ENCODE peak calls at places on chromosomes 5 and 9, in nine cellular contexts. One of them, this sample, is unnamed.

GRCh38 chr9:35645736-35646582 is 4.8 kb downstream of the SIT1 start:
- DNase-seq in fibroblast of pulmonary artery: no peak
- DNase-seq in heart left ventricle: no peak
- DNase-seq in gastrocnemius medialis: no peak
- DNase-seq in AG10803: peak
- DNase-seq in psoas muscle: no peak
- DNase-seq in fibroblast of lung: no peak
- DNase-seq in ovary: no peak
- DNase-seq in GM06990: peak
- DNase-seq in this sample: peak

GRCh38 chr5:95620870-95621838 is 1.3 kb downstream of the GPR150 start:
- DNase-seq in fibroblast of pulmonary artery: no peak
- DNase-seq in heart left ventricle: peak
- DNase-seq in gastrocnemius medialis: peak
- DNase-seq in AG10803: peak
- DNase-seq in psoas muscle: peak
- DNase-seq in fibroblast of lung: no peak
- DNase-seq in ovary: no peak
- DNase-seq in GM06990: peak
- DNase-seq in this sample: peak

GRCh38 chr5:137622850-137623249 is 113.0 kb downstream of the KLHL3 start:
- DNase-seq in fibroblast of pulmonary artery: peak
- DNase-seq in heart left ventricle: peak
- DNase-seq in gastrocnemius medialis: peak
- DNase-seq in AG10803: peak
- DNase-seq in psoas muscle: peak
- DNase-seq in fibroblast of lung: no peak
- DNase-seq in ovary: peak
- DNase-seq in GM06990: peak
- DNase-seq in this sample: no peak

GRCh38 chr5:67817652-67818051 is 397.9 kb upstream of the PIK3R1 start:
- DNase-seq in fibroblast of pulmonary artery: no peak
- DNase-seq in heart left ventricle: no peak
- DNase-seq in gastrocnemius medialis: no peak
- DNase-seq in AG10803: no peak
- DNase-seq in psoas muscle: no peak
- DNase-seq in fibroblast of lung: no peak
- DNase-seq in ovary: no peak
- DNase-seq in GM06990: no peak
- DNase-seq in this sample: no peak

GRCh38 chr9:93136011-93136440 is 2.0 kb upstream of the NINJ1 start:
- DNase-seq in fibroblast of pulmonary artery: peak
- DNase-seq in heart left ventricle: no peak
- DNase-seq in gastrocnemius medialis: no peak
- DNase-seq in AG10803: no peak
- DNase-seq in psoas muscle: peak
- DNase-seq in fibroblast of lung: peak
- DNase-seq in ovary: no peak
- DNase-seq in GM06990: no peak
- DNase-seq in this sample: peak

GRCh38 chr9:127229691-127230417 is 34.7 kb upstream of the GARNL3 start:
- DNase-seq in fibroblast of pulmonary artery: no peak
- DNase-seq in heart left ventricle: no peak
- DNase-seq in gastrocnemius medialis: no peak
- DNase-seq in AG10803: no peak
- DNase-seq in psoas muscle: no peak
- DNase-seq in fibroblast of lung: no peak
- DNase-seq in ovary: no peak
- DNase-seq in GM06990: no peak
- DNase-seq in this sample: no peak

GRCh38 chr5:69329905-69330489 is 2.6 kb downstream of the CCDC125 start:
- DNase-seq in fibroblast of pulmonary artery: no peak
- DNase-seq in heart left ventricle: no peak
- DNase-seq in gastrocnemius medialis: no peak
- DNase-seq in AG10803: no peak
- DNase-seq in psoas muscle: no peak
- DNase-seq in fibroblast of lung: no peak
- DNase-seq in ovary: no peak
- DNase-seq in GM06990: no peak
- DNase-seq in this sample: no peak

GRCh38 chr5:95181650-95182049 is 103.2 kb downstream of the MCTP1 start:
- DNase-seq in fibroblast of pulmonary artery: no peak
- DNase-seq in heart left ventricle: no peak
- DNase-seq in gastrocnemius medialis: no peak
- DNase-seq in AG10803: no peak
- DNase-seq in psoas muscle: no peak
- DNase-seq in fibroblast of lung: no peak
- DNase-seq in ovary: no peak
- DNase-seq in GM06990: no peak
- DNase-seq in this sample: no peak

GRCh38 chr9:87667164-87667738 is 58.7 kb upstream of the CTSL start:
- DNase-seq in fibroblast of pulmonary artery: peak
- DNase-seq in heart left ventricle: no peak
- DNase-seq in gastrocnemius medialis: no peak
- DNase-seq in AG10803: no peak
- DNase-seq in psoas muscle: no peak
- DNase-seq in fibroblast of lung: no peak
- DNase-seq in ovary: no peak
- DNase-seq in GM06990: no peak
- DNase-seq in this sample: no peak

GRCh38 chr9:127452481-127453092 is 1.3 kb downstream of the LRSAM1 start:
- DNase-seq in fibroblast of pulmonary artery: peak
- DNase-seq in heart left ventricle: peak
- DNase-seq in gastrocnemius medialis: peak
- DNase-seq in AG10803: peak
- DNase-seq in psoas muscle: peak
- DNase-seq in fibroblast of lung: peak
- DNase-seq in ovary: peak
- DNase-seq in GM06990: no peak
- DNase-seq in this sample: peak

GRCh38 chr5:1506242-1507015 is 17.3 kb downstream of the LPCAT1 start:
- DNase-seq in fibroblast of pulmonary artery: no peak
- DNase-seq in heart left ventricle: peak
- DNase-seq in gastrocnemius medialis: no peak
- DNase-seq in AG10803: no peak
- DNase-seq in psoas muscle: peak
- DNase-seq in fibroblast of lung: no peak
- DNase-seq in ovary: no peak
- DNase-seq in GM06990: no peak
- DNase-seq in this sample: no peak

GRCh38 chr5:7910738-7911428 is 41.9 kb downstream of the MTRR start:
- DNase-seq in fibroblast of pulmonary artery: no peak
- DNase-seq in heart left ventricle: no peak
- DNase-seq in gastrocnemius medialis: no peak
- DNase-seq in AG10803: no peak
- DNase-seq in psoas muscle: no peak
- DNase-seq in fibroblast of lung: no peak
- DNase-seq in ovary: no peak
- DNase-seq in GM06990: no peak
- DNase-seq in this sample: no peak

GRCh38 chr5:178836628-178837027 is 23.1 kb upstream of the ZNF354B start:
- DNase-seq in fibroblast of pulmonary artery: no peak
- DNase-seq in heart left ventricle: no peak
- DNase-seq in gastrocnemius medialis: no peak
- DNase-seq in AG10803: no peak
- DNase-seq in psoas muscle: no peak
- DNase-seq in fibroblast of lung: no peak
- DNase-seq in ovary: no peak
- DNase-seq in GM06990: no peak
- DNase-seq in this sample: no peak

DNA sequence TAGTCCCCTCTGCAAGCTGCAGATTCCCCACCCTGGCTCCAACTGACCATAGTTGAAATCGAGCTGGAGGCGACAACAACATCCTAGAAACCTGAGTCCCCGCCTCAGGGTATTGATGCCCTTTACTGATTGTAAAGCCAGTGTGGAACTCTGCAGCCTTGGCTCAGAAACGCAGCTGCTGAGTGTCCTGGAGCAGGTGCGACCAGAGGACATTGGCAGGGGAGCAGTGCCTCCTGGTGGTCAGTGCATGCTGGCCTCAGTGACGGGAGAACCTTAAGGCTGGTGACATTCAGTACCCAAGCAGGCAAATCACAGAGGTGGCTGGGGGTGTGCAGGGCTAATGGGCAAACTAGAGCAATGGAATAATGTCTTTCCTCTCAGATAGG is 20.4 kb upstream of the ZNF354B start:
- DNase-seq in fibroblast of pulmonary artery: peak
- DNase-seq in heart left ventricle: peak
- DNase-seq in gastrocnemius medialis: no peak
- DNase-seq in AG10803: no peak
- DNase-seq in psoas muscle: no peak
- DNase-seq in fibroblast of lung: no peak
- DNase-seq in ovary: no peak
- DNase-seq in GM06990: no peak
- DNase-seq in this sample: peak
- TF ChIP-seq CTCF in fibroblast of pulmonary artery: peak
- TF ChIP-seq CTCF in heart left ventricle: peak
- TF ChIP-seq CTCF in gastrocnemius medialis: peak
- TF ChIP-seq CTCF in AG10803: peak
- TF ChIP-seq CTCF in psoas muscle: peak
- TF ChIP-seq CTCF in fibroblast of lung: no peak
- TF ChIP-seq CTCF in ovary: no peak
- TF ChIP-seq CTCF in GM06990: peak
- TF ChIP-seq CTCF in this sample: peak

DNA sequence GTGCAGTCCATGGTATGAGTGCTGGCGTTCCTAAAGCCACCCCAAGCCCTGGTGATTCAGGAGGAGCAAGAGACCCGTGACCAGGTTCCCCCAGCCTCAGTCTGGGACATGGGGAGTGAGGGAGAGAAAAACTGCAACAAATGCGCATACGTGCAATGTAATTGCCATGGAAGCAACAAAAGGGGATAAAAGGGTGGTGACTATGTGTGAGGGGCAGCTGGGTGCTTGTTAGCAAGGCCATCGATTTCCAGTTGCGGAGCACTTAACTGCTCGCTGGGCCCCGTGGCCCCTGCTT is 709 bp upstream of the SH3PXD2B start:
- DNase-seq in fibroblast of pulmonary artery: no peak
- DNase-seq in heart left ventricle: no peak
- DNase-seq in gastrocnemius medialis: no peak
- DNase-seq in AG10803: no peak
- DNase-seq in psoas muscle: no peak
- DNase-seq in fibroblast of lung: no peak
- DNase-seq in ovary: no peak
- DNase-seq in GM06990: no peak
- DNase-seq in this sample: no peak
- H3K4me3 ChIP-seq in fibroblast of pulmonary artery: peak
- H3K4me3 ChIP-seq in heart left ventricle: peak
- H3K4me3 ChIP-seq in gastrocnemius medialis: peak
- H3K4me3 ChIP-seq in AG10803: peak
- H3K4me3 ChIP-seq in psoas muscle: peak
- H3K4me3 ChIP-seq in fibroblast of lung: peak
- H3K4me3 ChIP-seq in ovary: peak
- H3K4me3 ChIP-seq in GM06990: no peak
- H3K4me3 ChIP-seq in this sample: peak

GRCh38 chr5:176629317-176629852 is 949 bp downstream of the SNCB start:
- DNase-seq in fibroblast of pulmonary artery: no peak
- DNase-seq in heart left ventricle: no peak
- DNase-seq in gastrocnemius medialis: no peak
- DNase-seq in AG10803: no peak
- DNase-seq in psoas muscle: no peak
- DNase-seq in fibroblast of lung: no peak
- DNase-seq in ovary: no peak
- DNase-seq in GM06990: no peak
- DNase-seq in this sample: no peak

GRCh38 chr5:176630681-176631222 is 277 bp downstream of the EIF4E1B start:
- DNase-seq in fibroblast of pulmonary artery: no peak
- DNase-seq in heart left ventricle: no peak
- DNase-seq in gastrocnemius medialis: no peak
- DNase-seq in AG10803: no peak
- DNase-seq in psoas muscle: no peak
- DNase-seq in fibroblast of lung: no peak
- DNase-seq in ovary: no peak
- DNase-seq in GM06990: no peak
- DNase-seq in this sample: no peak

GRCh38 chr5:176631383-176631970 is 1.0 kb downstream of the EIF4E1B start:
- DNase-seq in fibroblast of pulmonary artery: no peak
- DNase-seq in heart left ventricle: no peak
- DNase-seq in gastrocnemius medialis: no peak
- DNase-seq in AG10803: no peak
- DNase-seq in psoas muscle: no peak
- DNase-seq in fibroblast of lung: no peak
- DNase-seq in ovary: no peak
- DNase-seq in GM06990: no peak
- DNase-seq in this sample: no peak

GRCh38 chr5:176628406-176629228 is 1.7 kb downstream of the SNCB start:
- DNase-seq in fibroblast of pulmonary artery: no peak
- DNase-seq in heart left ventricle: no peak
- DNase-seq in gastrocnemius medialis: no peak
- DNase-seq in AG10803: no peak
- DNase-seq in psoas muscle: no peak
- DNase-seq in fibroblast of lung: no peak
- DNase-seq in ovary: no peak
- DNase-seq in GM06990: no peak
- DNase-seq in this sample: no peak

DNA sequence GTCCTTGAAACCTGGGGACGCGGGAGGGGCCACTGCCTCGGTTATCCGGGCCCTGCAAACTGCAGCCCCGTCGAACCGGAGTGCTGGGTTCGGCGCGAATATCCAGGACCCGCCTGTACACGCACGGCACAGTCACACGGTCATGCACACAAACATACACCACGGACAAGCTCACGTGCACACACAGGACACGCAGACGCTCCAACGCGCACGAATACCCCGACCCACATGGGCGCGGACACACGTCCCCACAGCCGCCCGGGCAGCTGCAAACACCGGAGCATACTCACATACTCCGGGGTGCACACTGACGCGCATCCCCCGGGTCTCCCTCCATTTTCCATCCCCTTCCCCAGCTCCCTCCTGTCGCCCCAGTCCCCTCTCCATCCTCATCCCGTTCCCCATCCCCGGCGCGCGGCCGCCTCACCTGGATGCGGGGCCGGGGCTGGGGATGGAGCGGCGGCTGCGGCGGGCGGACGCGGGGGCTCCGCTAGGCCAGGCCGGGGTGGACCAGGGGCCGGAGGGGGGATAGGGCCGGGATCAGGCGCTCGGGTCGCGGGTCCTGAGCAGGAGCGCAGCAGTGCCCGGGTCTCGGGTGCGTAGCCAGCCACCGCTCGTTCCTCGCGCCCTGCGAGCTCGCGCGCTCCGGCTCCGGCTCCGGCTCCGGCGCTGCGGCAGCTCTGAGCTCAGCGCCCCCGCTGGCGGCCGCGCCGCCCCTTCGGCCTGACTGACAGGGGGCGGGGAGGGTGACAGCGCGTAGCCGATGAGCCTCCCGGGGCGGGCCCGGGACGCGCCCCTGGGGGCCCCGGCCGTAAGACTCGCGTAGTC is at the start of the genes EIF4E1B and SNCB:
- DNase-seq in fibroblast of pulmonary artery: peak
- DNase-seq in heart left ventricle: no peak
- DNase-seq in gastrocnemius medialis: no peak
- DNase-seq in AG10803: no peak
- DNase-seq in psoas muscle: peak
- DNase-seq in fibroblast of lung: peak
- DNase-seq in ovary: no peak
- DNase-seq in GM06990: peak
- DNase-seq in this sample: no peak
- TF ChIP-seq CTCF in fibroblast of pulmonary artery: no peak
- TF ChIP-seq CTCF in heart left ventricle: peak
- TF ChIP-seq CTCF in gastrocnemius medialis: no peak
- TF ChIP-seq CTCF in AG10803: no peak
- TF ChIP-seq CTCF in psoas muscle: no peak
- TF ChIP-seq CTCF in fibroblast of lung: no peak
- TF ChIP-seq CTCF in ovary: no peak
- TF ChIP-seq CTCF in GM06990: no peak
- TF ChIP-seq CTCF in this sample: no peak

GRCh38 chr5:99243111-99243510 is 314.3 kb upstream of the CHD1 start:
- DNase-seq in fibroblast of pulmonary artery: no peak
- DNase-seq in heart left ventricle: no peak
- DNase-seq in gastrocnemius medialis: no peak
- DNase-seq in AG10803: no peak
- DNase-seq in psoas muscle: no peak
- DNase-seq in fibroblast of lung: no peak
- DNase-seq in ovary: no peak
- DNase-seq in GM06990: no peak
- DNase-seq in this sample: no peak
- H3K4me3 ChIP-seq in fibroblast of pulmonary artery: no peak
- H3K4me3 ChIP-seq in heart left ventricle: no peak
- H3K4me3 ChIP-seq in gastrocnemius medialis: no peak
- H3K4me3 ChIP-seq in AG10803: no peak
- H3K4me3 ChIP-seq in psoas muscle: no peak
- H3K4me3 ChIP-seq in fibroblast of lung: no peak
- H3K4me3 ChIP-seq in ovary: no peak
- H3K4me3 ChIP-seq in GM06990: no peak
- H3K4me3 ChIP-seq in this sample: no peak

This sample was measured in fibroblast of villous mesenchyme.